ENCODE peak calls at places on chromosomes 4 and X, in six cellular contexts. H is osteocyte; B is WTC11; I is NCI-H1048; Q is PC-9; S is activated CD4-positive, alpha-beta T cell treated with anti-CD3 and anti-CD28 coated beads, Interleukin-2, amount 10 ng/mL, durations not matched to agents 7 days and 5 days. A is an unnamed sample.

GRCh38 chr4:76981649-76982048 is 32.1 kb downstream of the SEPTIN11 start:
- DNase-seq in I (no peak), Q (no peak), S (no peak), H (no peak), B (no peak), A (no peak)

GRCh38 chrX:119062750-119063374 is 9.9 kb upstream of the CT47C1 start:
- DNase-seq in S (no peak), B (no peak), H (no peak), Q (no peak), I (no peak), A (no peak)

GRCh38 chrX:123884809-123885408 is 25.1 kb downstream of the XIAP start:
- DNase-seq in Q (peak), S (peak), B (no peak), H (no peak), I (peak), A (peak)

GRCh38 chrX:53441531-53442321 is 7.6 kb upstream of the HSD17B10 start:
- DNase-seq in H (peak), I (peak), S (peak), Q (peak), B (peak), A (peak)

GRCh38 chrX:100263650-100264049 is 146.4 kb downstream of the PCDH19 start:
- DNase-seq in S (no peak), Q (no peak), H (no peak), I (no peak), B (no peak), A (no peak)

GRCh38 chr4:23946307-23946706 is 56.5 kb upstream of the PPARGC1A start:
- DNase-seq in Q (no peak), B (no peak), S (no peak), H (no peak), I (no peak), A (no peak)

GRCh38 chr4:185219551-185220344 is 10.3 kb downstream of the SNX25 start:
- DNase-seq in S (no peak), H (no peak), I (peak), Q (no peak), B (no peak), A (no peak)

GRCh38 chr4:6263541-6264540 is 5.8 kb upstream of the WFS1 start:
- DNase-seq in Q (no peak), I (no peak), S (peak), H (no peak), B (peak), A (no peak)

GRCh38 chr4:107863416-107863815 is 38.7 kb downstream of the SGMS2 start:
- DNase-seq in Q (no peak), S (no peak), H (no peak), B (no peak), I (no peak), A (no peak)

GRCh38 chr4:39346856-39347519 is 19.2 kb downstream of the RFC1 start:
- DNase-seq in H (no peak), I (no peak), B (no peak), Q (no peak), S (no peak), A (no peak)

GRCh38 chr4:177671845-177672244 is 229.6 kb upstream of the AGA start:
- DNase-seq in H (no peak), I (no peak), S (no peak), Q (no peak), B (no peak), A (no peak)

GRCh38 chrX:126238220-126238619 is 72.1 kb upstream of the DCAF12L2 start:
- DNase-seq in B (no peak), H (no peak), I (no peak), Q (no peak), S (no peak), A (no peak)

GRCh38 chrX:123188081-123188480 is 4.0 kb downstream of the GRIA3 start:
- DNase-seq in Q (no peak), H (no peak), I (no peak), S (no peak), B (no peak), A (no peak)

GRCh38 chr4:147866532-147867271 is 134.8 kb downstream of the ARHGAP10 start:
- DNase-seq in B (peak), I (peak), S (peak), Q (peak), H (peak), A (peak)

GRCh38 chrX:34332336-34332735 is 200.2 kb upstream of the FAM47A start:
- DNase-seq in B (no peak), I (no peak), S (no peak), H (no peak), Q (no peak), A (no peak)

GRCh38 chrX:153938226-153938786 is 3.5 kb upstream of the NAA10 start:
- DNase-seq in Q (no peak), B (no peak), S (no peak), I (no peak), H (no peak), A (no peak)

GRCh38 chr4:70902577-70903281 is 560 bp downstream of the MOB1B start:
- DNase-seq in H (peak), B (no peak), S (peak), Q (no peak), I (no peak), A (no peak)

GRCh38 chr4:48772568-48772967 is 7.5 kb downstream of the FRYL start:
- DNase-seq in H (no peak), I (no peak), Q (no peak), B (no peak), S (no peak), A (no peak)

GRCh38 chr4:114015444-114015899 is 36.0 kb upstream of the ARSJ start:
- DNase-seq in H (no peak), B (no peak), I (no peak), Q (peak), S (no peak), A (no peak)

GRCh38 chr4:166482755-166483154 is 609.7 kb downstream of the TLL1 start:
- DNase-seq in B (no peak), Q (no peak), S (no peak), H (no peak), I (no peak), A (no peak)

GRCh38 chr4:77917075-77917474 is 54.4 kb downstream of the MRPL1 start:
- DNase-seq in B (no peak), Q (no peak), I (no peak), S (no peak), H (no peak), A (no peak)

GRCh38 chr4:184473515-184474260 is 662 bp downstream of the IRF2 start:
- DNase-seq in H (no peak), B (peak), I (no peak), Q (no peak), S (peak), A (no peak)

GRCh38 chr4:5019274-5019673 is at the start of gene CYTL1:
- DNase-seq in H (no peak), B (peak), Q (no peak), I (no peak), S (no peak), A (no peak)

GRCh38 chrX:131032646-131033230 is 25.4 kb upstream of the ARHGAP36 start:
- DNase-seq in I (no peak), B (no peak), Q (no peak), S (no peak), H (no peak), A (no peak)

GRCh38 chrX:16666541-16666940 is 16.6 kb downstream of the S100G start:
- DNase-seq in H (no peak), S (no peak), Q (no peak), I (no peak), B (no peak), A (no peak)

GRCh38 chr4:13544556-13545393 is 467 bp upstream of the NKX3-2 start:
- DNase-seq in I (peak), B (peak), Q (peak), S (no peak), H (peak), A (peak)

GRCh38 chrX:153782324-153782723 is 1.5 kb downstream of the SRPK3 start:
- DNase-seq in B (peak), I (no peak), H (no peak), Q (no peak), S (no peak), A (no peak)

GRCh38 chrX:39283239-39283638 is 482.0 kb downstream of the MID1IP1 start:
- DNase-seq in I (no peak), H (no peak), B (no peak), Q (no peak), S (no peak), A (no peak)

GRCh38 chrX:134601240-134601639 is 57.0 kb downstream of the PLAC1 start:
- DNase-seq in Q (no peak), B (no peak), H (no peak), S (no peak), I (no peak), A (no peak)

A was measured in GF-D8.